ENCODE peak calls at places on chromosome 15, in five cellular contexts. T is upper lobe of right lung; D is naive thymus-derived CD4-positive, alpha-beta T cell; U is fibroblast of lung; Q is mammary epithelial cell. V is an unnamed sample.

GRCh38 chr15:101250931-101251829 is 668 bp downstream of the CHSY1 start:
- DNase-seq in T (no peak), D (no peak), U (no peak), Q (peak; percentile 42), V (peak; percentile 58)

GRCh38 chr15:53978248-53978906 is at the start of gene UNC13C:
- DNase-seq in T (peak; percentile 64), D (no peak), U (peak; percentile 22), Q (peak; percentile 13), V (peak; percentile 19)

GRCh38 chr15:73688455-73688854 is 4.3 kb downstream of the CD276 start:
- DNase-seq in T (no peak), D (no peak), U (no peak), Q (no peak), V (no peak)

GRCh38 chr15:84960391-84961113 is 21.1 kb upstream of the PDE8A start:
- DNase-seq in T (no peak), D (no peak), U (no peak), Q (no peak), V (no peak)

GRCh38 chr15:31283046-31283445 is 43.6 kb upstream of the KLF13 start:
- DNase-seq in T (no peak), D (no peak), U (no peak), Q (no peak), V (no peak)

GRCh38 chr15:66401130-66402021 is 14.7 kb downstream of the MAP2K1 start:
- DNase-seq in T (no peak), D (no peak), U (no peak), Q (peak; percentile 52), V (no peak)

GRCh38 chr15:100722551-100723322 is 120.3 kb downstream of the ASB7 start:
- DNase-seq in T (no peak), D (no peak), U (no peak), Q (no peak), V (no peak)

GRCh38 chr15:70646169-70646568 is 117.2 kb downstream of the UACA start:
- DNase-seq in T (no peak), D (no peak), U (no peak), Q (no peak), V (no peak)

GRCh38 chr15:67542462-67543347 is at the start of gene MAP2K5:
- DNase-seq in T (peak; percentile 94), D (peak; percentile 77), U (peak; percentile 67), Q (peak; percentile 72), V (peak; percentile 83)

GRCh38 chr15:85457392-85457968 is 77.1 kb downstream of the AKAP13 start:
- DNase-seq in T (no peak), D (no peak), U (no peak), Q (no peak), V (no peak)

GRCh38 chr15:41507820-41508290 is 5.8 kb downstream of the LTK start:
- DNase-seq in T (no peak), D (no peak), U (no peak), Q (peak; percentile 73), V (no peak)

GRCh38 chr15:99101501-99101900 is 3.4 kb upstream of the SYNM start:
- DNase-seq in T (no peak), D (no peak), U (no peak), Q (no peak), V (no peak)

GRCh38 chr15:98760112-98760826 is 111.9 kb downstream of the IGF1R start:
- DNase-seq in T (peak; percentile 70), D (no peak), U (no peak), Q (peak; percentile 78), V (no peak)

GRCh38 chr15:67833504-67834248 is 6.2 kb downstream of the RNU6-1 start:
- DNase-seq in T (no peak), D (no peak), U (no peak), Q (no peak), V (no peak)

GRCh38 chr15:94080416-94080815 is 150.9 kb upstream of the MCTP2 start:
- DNase-seq in T (no peak), D (no peak), U (peak; percentile 77), Q (peak; percentile 91), V (peak; percentile 86)

DNA sequence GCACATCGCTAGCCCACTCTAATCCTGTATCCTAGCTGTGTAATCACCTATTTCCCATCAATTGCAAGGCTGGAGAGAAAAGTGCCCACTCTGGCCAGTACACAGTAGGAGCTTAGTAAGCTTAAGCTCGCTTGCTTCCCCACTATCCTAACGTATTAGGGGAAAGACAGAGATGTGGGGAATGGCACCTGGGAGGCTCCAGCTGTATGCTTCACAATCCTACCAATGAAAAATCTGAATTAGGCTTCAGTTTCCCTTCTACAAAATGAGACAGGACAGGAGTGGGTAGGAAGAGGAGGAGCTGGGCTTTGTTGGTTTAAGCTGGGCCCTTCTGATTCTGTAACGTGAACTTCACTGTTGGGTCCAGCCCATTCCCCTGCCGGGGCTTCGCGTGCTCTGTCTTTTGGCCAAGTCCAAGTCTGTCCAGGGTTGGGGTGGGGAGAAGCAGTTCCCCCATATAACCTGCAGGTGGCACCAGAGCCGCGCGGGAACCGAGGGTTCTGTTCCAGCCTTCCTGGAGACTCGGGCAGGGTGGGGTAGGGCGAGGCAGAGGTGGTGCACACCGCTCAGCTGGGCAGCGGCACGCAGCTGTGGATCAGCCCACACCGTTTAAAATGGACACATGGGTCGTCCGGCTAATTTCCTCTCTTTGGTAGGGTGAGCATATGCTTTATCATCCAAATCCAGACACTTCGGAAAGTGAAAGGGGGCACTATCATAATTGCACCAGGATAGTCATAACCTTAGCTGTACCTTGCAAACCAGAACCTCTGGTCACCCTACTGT is 118.2 kb downstream of the TBC1D2B start:
- DNase-seq in T (peak; percentile 89), D (peak; percentile 54), U (peak; percentile 60), Q (peak; percentile 57), V (peak; percentile 76)
- H3K4me3 ChIP-seq in T (peak overlapping the region; percentile 29), D (no peak overlapping the region), U (peak overlapping the region; percentile 42), Q (peak overlapping the region; percentile 21), V (peak overlapping the region; percentile 19)

DNA sequence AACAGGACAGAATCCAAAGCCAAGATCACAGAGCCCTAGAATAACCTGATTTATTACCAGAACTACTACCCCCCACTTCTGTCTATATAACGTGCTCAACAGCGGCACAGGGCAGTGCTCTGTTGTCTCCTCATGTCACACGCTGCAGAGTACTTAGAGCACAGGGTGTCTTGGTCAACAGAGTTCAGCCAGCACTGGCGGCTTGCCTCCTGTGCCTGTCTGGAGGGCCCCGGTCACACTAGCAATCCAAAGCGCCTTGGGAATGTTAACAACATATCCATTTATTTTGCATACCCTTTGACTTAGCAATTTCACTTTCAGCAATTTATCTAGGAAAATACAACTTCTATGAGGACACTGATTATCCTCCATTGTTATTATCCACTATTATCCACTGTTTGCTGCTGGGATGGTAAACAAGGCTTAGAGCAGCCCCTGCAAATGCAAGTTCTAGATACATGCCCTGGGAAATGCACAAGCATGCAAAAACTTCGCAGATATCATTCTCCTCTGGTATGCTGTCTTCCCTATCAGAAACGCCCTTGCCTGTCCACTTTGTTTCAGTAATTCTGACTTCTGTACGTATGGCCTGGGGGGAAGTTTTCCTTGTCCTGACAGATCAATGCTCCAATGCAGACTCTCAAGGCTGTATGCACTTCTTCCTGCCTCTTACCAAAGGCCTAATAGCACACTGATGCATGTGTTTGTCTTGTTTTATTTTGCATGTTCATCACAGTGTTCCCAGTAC is 86.2 kb upstream of the OCA2 start:
- DNase-seq in T (no peak), D (no peak), U (no peak), Q (no peak), V (no peak)
- H3K36me3 ChIP-seq in T (peaks cover 74% of the 10 kb centered on the region), D (no peaks in the 10 kb centered on the region), U (peaks cover 6% of the 10 kb centered on the region), Q (peaks cover 18% of the 10 kb centered on the region), V (peaks cover 7% of the 10 kb centered on the region)

GRCh38 chr15:65355173-65355982 is 22.4 kb downstream of the IGDCC3 start:
- DNase-seq in T (no peak), D (no peak), U (no peak), Q (no peak), V (no peak)

GRCh38 chr15:65354835-65355172 is 23.0 kb downstream of the IGDCC3 start:
- DNase-seq in T (no peak), D (no peak), U (no peak), Q (no peak), V (no peak)

GRCh38 chr15:65361708-65362459 is 15.9 kb downstream of the IGDCC3 start:
- DNase-seq in T (peak; percentile 49), D (no peak), U (no peak), Q (no peak), V (no peak)

DNA sequence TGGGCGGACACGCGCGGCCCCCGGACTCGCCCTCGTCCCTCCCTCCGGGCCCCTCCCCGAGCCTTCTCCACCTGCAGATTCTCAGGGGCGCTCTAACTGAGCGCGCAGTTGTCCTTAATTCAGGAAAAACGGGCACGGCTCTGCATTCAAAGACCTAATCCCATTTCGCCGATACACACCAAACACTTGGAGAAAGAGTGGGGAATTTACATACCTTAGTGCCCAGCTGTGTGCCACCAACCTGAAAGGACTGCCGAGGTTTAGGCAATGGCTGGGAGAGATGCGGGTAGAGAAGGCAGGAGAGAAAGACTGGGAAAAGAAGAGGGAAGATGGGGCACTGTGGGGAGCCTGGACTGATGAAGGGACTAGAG is 21.8 kb downstream of the IGDCC3 start:
- DNase-seq in T (no peak), D (no peak), U (no peak), Q (no peak), V (no peak)
- H3K27me3 ChIP-seq in T (peaks cover 50% of the 10 kb centered on the region), D (peaks cover 9% of the 10 kb centered on the region), U (peaks cover 32% of the 10 kb centered on the region), Q (peaks cover 20% of the 10 kb centered on the region), V (no peaks in the 10 kb centered on the region)

DNA sequence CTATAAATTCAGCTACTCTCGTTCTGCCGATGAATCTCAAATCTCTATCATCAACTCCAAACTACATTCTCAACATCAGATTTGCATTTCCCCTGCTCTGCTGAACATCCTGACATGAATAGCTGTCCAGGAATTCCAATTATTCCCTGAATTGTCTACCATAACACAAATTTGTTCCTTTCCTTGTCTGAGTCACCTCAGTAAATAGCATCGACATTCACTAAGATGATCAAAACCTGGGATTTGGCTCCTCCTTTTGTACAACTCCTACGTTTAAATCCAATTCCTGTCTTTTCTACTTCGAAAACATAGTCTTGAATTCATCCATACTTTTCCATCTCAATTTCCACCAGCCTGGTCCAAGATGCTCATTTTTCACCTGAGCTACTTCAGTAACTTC is 107.0 kb downstream of the GREM1 start:
- DNase-seq in T (no peak), D (no peak), U (peak; percentile 61), Q (peak; percentile 51), V (no peak)
- H3K4me3 ChIP-seq in T (no peak overlapping the region), D (no peak overlapping the region), U (peak overlapping the region; percentile 48), Q (no peak overlapping the region), V (no peak overlapping the region)

GRCh38 chr15:89383635-89384604 is 49.3 kb upstream of the POLG start:
- DNase-seq in T (no peak), D (no peak), U (peak; percentile 25), Q (peak; percentile 54), V (peak; percentile 86)
- H3K36me3 ChIP-seq in T (no peaks in the 10 kb centered on the region), D (no peaks in the 10 kb centered on the region), U (no peaks in the 10 kb centered on the region), Q (no peaks in the 10 kb centered on the region), V (no peaks in the 10 kb centered on the region)

DNA sequence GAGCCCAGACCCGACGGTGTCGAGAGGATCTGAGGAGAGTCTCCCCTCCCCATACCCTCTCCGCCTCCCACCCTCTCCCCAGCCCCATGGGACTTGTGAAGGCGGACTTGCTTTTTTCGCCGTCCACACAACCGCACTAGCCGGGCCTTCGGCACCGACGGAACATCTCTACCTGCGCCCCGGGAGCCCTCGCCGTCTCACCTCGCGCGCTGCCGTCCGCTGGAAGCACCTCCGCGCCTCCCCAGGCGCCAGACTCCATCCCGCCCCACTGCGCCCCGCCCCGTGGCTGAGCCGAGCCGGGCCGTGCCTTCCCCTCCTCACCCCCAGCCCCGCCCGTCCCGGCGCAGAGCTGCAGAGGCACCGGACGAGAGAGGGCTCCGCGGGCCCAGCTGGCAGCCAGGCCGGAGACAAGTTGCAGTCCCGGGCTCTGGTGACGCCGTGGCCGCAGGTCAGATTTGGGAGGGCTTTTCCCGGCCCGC is at the start of the genes DUOX1 and DUOXA1:
- DNase-seq in T (peak; percentile 94), D (no peak), U (no peak), Q (peak; percentile 61), V (no peak)
- H3K27me3 ChIP-seq in T (peaks cover 50% of the 10 kb centered on the region), D (peaks cover 11% of the 10 kb centered on the region), U (peaks cover 68% of the 10 kb centered on the region), Q (no peaks in the 10 kb centered on the region), V (peaks cover 2% of the 10 kb centered on the region)

GRCh38 chr15:25134546-25134945 is 179.8 kb downstream of the SNRPN start:
- DNase-seq in T (no peak), D (no peak), U (peak; percentile 4), Q (peak; percentile 1), V (no peak)
- H3K4me3 ChIP-seq in T (no peak overlapping the region), D (no peak overlapping the region), U (no peak overlapping the region), Q (no peak overlapping the region), V (no peak overlapping the region)

V was measured in MG63.